ENCODE peak calls at places on chromosomes 2 and 18, in five cellular contexts. D is sigmoid colon, Y is A549, W is uterus, M is transverse colon. C is an unnamed sample.

GRCh38 chr2:106561803-106562202 is 74.6 kb downstream of the CD8B2 start:
- DNase-seq in D (peak; percentile 36), Y (no peak), W (no peak), M (no peak), C (no peak)

GRCh38 chr18:52764271-52764670 is 424.3 kb downstream of the DCC start:
- DNase-seq in D (no peak), Y (no peak), W (no peak), M (no peak), C (no peak)

GRCh38 chr2:234102112-234102511 is 51.6 kb downstream of the SPP2 start:
- DNase-seq in D (no peak), Y (peak; percentile 18), W (no peak), M (peak; percentile 12), C (no peak)

GRCh38 chr2:109255594-109255993 is 126.6 kb downstream of the SH3RF3 start:
- DNase-seq in D (no peak), Y (no peak), W (peak; percentile 8), M (no peak), C (no peak)

GRCh38 chr2:20343128-20343527 is 7.5 kb downstream of the PUM2 start:
- DNase-seq in D (no peak), Y (no peak), W (no peak), M (no peak), C (no peak)

GRCh38 chr2:11750422-11750821 is 4.0 kb downstream of the LPIN1 start:
- DNase-seq in D (no peak), Y (no peak), W (no peak), M (no peak), C (no peak)

GRCh38 chr18:79366177-79367094 is 29.3 kb upstream of the NFATC1 start:
- DNase-seq in D (no peak), Y (no peak), W (no peak), M (no peak), C (no peak)

GRCh38 chr18:2919600-2919999 is 72.8 kb downstream of the EMILIN2 start:
- DNase-seq in D (no peak), Y (no peak), W (no peak), M (no peak), C (no peak)

GRCh38 chr2:240460781-240461431 is 25.4 kb downstream of the GPC1 start:
- DNase-seq in D (peak; percentile 46), Y (no peak), W (peak; percentile 16), M (peak; percentile 6), C (peak; percentile 22)

GRCh38 chr2:110789706-110790105 is 57.3 kb downstream of the ACOXL start:
- DNase-seq in D (no peak), Y (no peak), W (no peak), M (no peak), C (no peak)

GRCh38 chr2:223396993-223397392 is 205.2 kb downstream of the SCG2 start:
- DNase-seq in D (no peak), Y (no peak), W (no peak), M (no peak), C (no peak)

GRCh38 chr2:223896751-223897320 is 48.3 kb downstream of the WDFY1 start:
- DNase-seq in D (no peak), Y (no peak), W (no peak), M (no peak), C (no peak)

GRCh38 chr2:11385222-11385621 is 40.8 kb upstream of the ROCK2 start:
- DNase-seq in D (no peak), Y (no peak), W (no peak), M (peak; percentile 48), C (no peak)

GRCh38 chr2:38465789-38466127 is 88.7 kb upstream of the ATL2 start:
- DNase-seq in D (no peak), Y (peak; percentile 63), W (no peak), M (peak; percentile 35), C (peak; percentile 32)

GRCh38 chr2:159146930-159147666 is 139.4 kb downstream of the WDSUB1 start:
- DNase-seq in D (no peak), Y (no peak), W (no peak), M (peak; percentile 87), C (no peak)

GRCh38 chr2:235165631-235166030 is 213.8 kb downstream of the SH3BP4 start:
- DNase-seq in D (no peak), Y (no peak), W (no peak), M (no peak), C (no peak)

GRCh38 chr18:6566338-6566911 is 151.7 kb upstream of the L3MBTL4 start:
- DNase-seq in D (no peak), Y (no peak), W (no peak), M (no peak), C (no peak)

GRCh38 chr18:62767321-62767720 is 52.0 kb downstream of the PHLPP1 start:
- DNase-seq in D (no peak), Y (no peak), W (no peak), M (no peak), C (no peak)

GRCh38 chr18:59022167-59022945 is 117.3 kb upstream of the SEC11C start:
- DNase-seq in D (no peak), Y (no peak), W (no peak), M (no peak), C (peak; percentile 66)

GRCh38 chr2:75025633-75026380 is 67.4 kb downstream of the POLE4 start:
- DNase-seq in D (no peak), Y (no peak), W (no peak), M (no peak), C (no peak)

DNA sequence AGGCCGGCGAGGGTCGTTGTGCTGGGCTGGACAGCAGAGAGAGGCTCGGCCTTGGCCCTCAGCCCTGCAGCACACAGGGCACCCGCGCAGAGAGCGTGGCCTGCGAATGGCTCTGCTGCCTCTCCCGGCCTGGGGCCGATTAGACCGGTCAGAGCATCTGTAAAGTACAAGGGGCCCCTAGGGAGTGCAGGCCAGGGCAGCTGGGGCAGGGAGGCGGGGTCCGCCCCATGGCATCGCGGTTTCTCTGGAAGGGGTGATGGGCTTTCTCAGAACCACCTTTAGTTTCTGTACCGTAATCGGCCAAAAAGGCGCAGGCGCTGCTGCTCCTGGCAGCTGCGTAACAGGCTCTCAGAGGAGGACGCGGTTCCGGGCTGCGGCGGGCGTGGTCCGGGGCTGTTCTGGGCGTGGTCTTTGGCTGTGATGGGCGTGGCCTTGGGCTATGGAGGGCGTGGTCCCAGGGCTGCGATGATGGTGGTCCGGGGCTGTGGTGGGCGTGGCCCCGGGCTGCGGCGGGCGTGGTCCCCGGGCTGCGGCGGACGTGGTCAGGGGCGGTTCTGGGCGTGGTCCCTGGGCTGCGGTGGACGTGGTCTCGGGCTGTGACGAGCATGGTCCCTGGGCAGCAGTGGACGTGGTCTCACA is 1.5 kb upstream of the GPR148 start:
- DNase-seq in D (peak; percentile 87), Y (peak; percentile 88), W (peak; percentile 83), M (peak; percentile 83), C (peak; percentile 73)
- TF ChIP-seq POLR2A in D (no peak), Y (peak; percentile 48), W (no peak), M (peak; percentile 41), C (no peak)

GRCh38 chr18:42950732-42951131 is 164.8 kb downstream of the RIT2 start:
- DNase-seq in D (no peak), Y (no peak), W (no peak), M (no peak), C (no peak)
- H3K4me3 ChIP-seq in D (no peak overlapping the region), Y (no peak overlapping the region), W (no peak overlapping the region), M (no peak overlapping the region), C (no peak overlapping the region)

GRCh38 chr2:231462729-231463465 is 1.4 kb downstream of the NCL start:
- DNase-seq in D (no peak), Y (no peak), W (no peak), M (no peak), C (no peak)

GRCh38 chr2:231458368-231458767 is 5.9 kb downstream of the NCL start:
- DNase-seq in D (no peak), Y (no peak), W (no peak), M (no peak), C (no peak)

GRCh38 chr2:231461516-231461971 is 2.7 kb downstream of the NCL start:
- DNase-seq in D (no peak), Y (no peak), W (no peak), M (no peak), C (no peak)

GRCh38 chr2:231457101-231457500 is 7.2 kb downstream of the NCL start:
- DNase-seq in D (no peak), Y (no peak), W (no peak), M (no peak), C (no peak)

DNA sequence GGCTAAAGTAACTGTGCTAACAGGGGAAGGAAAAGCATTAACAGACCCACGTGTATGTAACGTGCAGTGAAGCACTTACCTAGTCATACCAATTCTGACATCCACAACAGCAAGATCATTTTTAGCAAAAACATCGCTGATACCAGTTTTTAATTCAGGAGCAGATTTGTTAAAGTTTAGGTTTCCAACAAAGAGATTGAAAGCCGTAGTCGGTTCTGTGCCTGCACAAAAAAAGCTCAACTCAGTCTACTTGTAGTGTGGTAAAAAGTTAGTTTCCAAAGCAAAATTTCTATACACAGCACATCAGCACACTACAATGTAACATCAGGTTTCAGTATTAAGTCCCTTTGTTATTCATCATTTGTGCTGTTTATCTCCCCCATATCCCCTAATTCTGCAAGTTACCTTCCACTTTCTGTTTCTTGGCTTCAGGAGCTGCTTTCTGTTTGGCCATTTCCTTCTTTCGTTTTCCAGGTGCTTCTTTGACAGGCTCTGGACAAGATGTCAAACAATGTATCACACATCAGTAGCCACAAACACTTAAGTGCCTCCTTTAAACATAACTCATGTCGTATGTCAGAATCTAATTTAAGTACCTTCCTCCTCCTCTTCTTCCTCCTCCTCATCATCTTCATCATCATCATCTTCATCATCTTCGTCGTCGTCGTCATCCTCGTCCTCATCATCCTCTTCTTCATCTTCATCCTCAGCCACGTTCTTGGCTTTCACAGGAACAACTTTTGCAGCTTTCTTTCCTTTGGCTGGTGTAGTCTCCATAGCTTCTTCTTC is 4.0 kb downstream of the NCL start:
- DNase-seq in D (no peak), Y (no peak), W (no peak), M (no peak), C (no peak)
- TF ChIP-seq POLR2A in D (no peak), Y (no peak), W (no peak), M (no peak), C (no peak)

GRCh38 chr2:8584174-8585066 is 97.4 kb upstream of the ID2 start:
- DNase-seq in D (no peak), Y (no peak), W (peak; percentile 11), M (no peak), C (peak; percentile 20)

GRCh38 chr2:8581601-8582041 is 100.2 kb upstream of the ID2 start:
- DNase-seq in D (no peak), Y (no peak), W (no peak), M (no peak), C (no peak)

GRCh38 chr2:8582191-8582849 is 99.5 kb upstream of the ID2 start:
- DNase-seq in D (no peak), Y (no peak), W (no peak), M (no peak), C (no peak)

GRCh38 chr2:8582850-8583399 is 98.9 kb upstream of the ID2 start:
- DNase-seq in D (no peak), Y (no peak), W (no peak), M (no peak), C (no peak)

DNA sequence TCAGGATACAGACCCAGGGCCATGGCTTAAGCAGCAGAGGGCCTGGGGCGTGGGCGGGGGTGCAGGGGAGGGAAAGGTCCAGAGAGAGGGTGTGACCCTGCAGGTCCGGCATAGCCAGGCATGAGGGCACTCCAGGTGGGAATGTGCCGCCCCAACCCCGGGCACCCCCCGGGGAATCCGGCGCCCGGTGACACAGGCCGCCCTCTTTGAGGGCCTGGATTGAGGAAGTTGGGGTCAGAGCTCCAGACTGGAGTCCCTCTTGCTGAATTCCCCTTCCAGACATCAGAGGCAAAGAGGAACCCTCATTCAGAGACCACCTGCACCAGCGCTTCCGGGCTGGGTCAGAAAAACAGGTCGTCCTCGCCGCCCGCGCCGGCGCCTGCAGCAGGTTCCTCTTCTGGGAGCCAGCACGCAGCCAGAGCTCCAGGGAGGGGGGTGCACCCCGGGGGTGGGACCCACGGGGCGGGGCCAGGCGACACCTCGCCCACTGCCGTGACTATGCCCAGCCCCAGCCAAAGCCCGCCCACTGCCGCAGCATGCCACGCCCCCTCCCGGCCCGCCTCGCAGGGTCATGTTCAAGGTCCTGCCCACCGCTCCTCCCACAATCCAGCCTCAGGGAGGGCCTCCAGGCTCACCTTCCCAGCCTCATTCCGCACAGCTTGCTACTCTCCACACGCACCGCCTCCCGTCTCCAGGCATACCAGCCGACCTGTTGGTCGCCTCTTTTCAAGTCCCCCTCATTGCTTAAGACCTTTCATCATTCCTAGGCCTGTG is 98.3 kb upstream of the ID2 start:
- DNase-seq in D (peak; percentile 98), Y (peak; percentile 42), W (peak; percentile 90), M (peak; percentile 99), C (peak; percentile 93)
- H3K4me3 ChIP-seq in D (peak overlapping the region; percentile 21), Y (no peak overlapping the region), W (no peak overlapping the region), M (peak overlapping the region; percentile 10), C (peak overlapping the region; percentile 7)